ENCODE peak calls at places on chromosomes 4 and X, in four cellular contexts. J is T-helper 1 cell, D is T follicular helper cell, Y is NCI-H446 treated with DMSO at 0.1 percent for 48 hours. G is an unnamed sample.

GRCh38 chr4:144647095-144647959 is 1.4 kb downstream of the HHIP start:
- DNase-seq in Y (no peak), D (no peak), J (no peak), G (no peak)

GRCh38 chr4:1554876-1555265 is 129.2 kb downstream of the FAM53A start:
- DNase-seq in D (no peak), J (no peak), Y (no peak), G (no peak)

GRCh38 chr4:68617003-68617698 is 41.0 kb upstream of the UGT2B17 start:
- DNase-seq in J (no peak), D (no peak), Y (no peak), G (no peak)

GRCh38 chrX:66638591-66639500 is at the start of gene EDA2R:
- DNase-seq in J (no peak), D (no peak), Y (no peak), G (no peak)

GRCh38 chrX:41085883-41086626 is 810 bp downstream of the USP9X start:
- DNase-seq in J (peak), D (peak), Y (no peak), G (peak)

GRCh38 chrX:53831662-53832635 is 145.4 kb upstream of the HUWE1 start:
- DNase-seq in Y (no peak), D (peak), J (peak), G (peak)

GRCh38 chrX:40099046-40099968 is 1.5 kb upstream of the BCOR start:
- DNase-seq in Y (no peak), D (peak), J (peak), G (peak)

GRCh38 chrX:24796204-24796603 is 102.5 kb downstream of the POLA1 start:
- DNase-seq in J (no peak), Y (no peak), D (no peak), G (no peak)

GRCh38 chr4:8547108-8547911 is 32.9 kb upstream of the GPR78 start:
- DNase-seq in J (no peak), Y (no peak), D (no peak), G (no peak)

GRCh38 chrX:153935326-153935851 is 552 bp upstream of the NAA10 start:
- DNase-seq in Y (no peak), J (no peak), D (no peak), G (no peak)

GRCh38 chrX:155757366-155757765 is 123.8 kb upstream of the VAMP7 start:
- DNase-seq in J (no peak), Y (no peak), D (no peak), G (no peak)

GRCh38 chr4:95129036-95129435 is 371.3 kb downstream of the BMPR1B start:
- DNase-seq in Y (no peak), D (no peak), J (no peak), G (no peak)

GRCh38 chrX:46209768-46210167 is 335.5 kb downstream of the ZNF674 start:
- DNase-seq in J (no peak), D (no peak), Y (no peak), G (no peak)

GRCh38 chr4:7354937-7355336 is 79.8 kb downstream of the PSAPL1 start:
- DNase-seq in D (no peak), J (no peak), Y (no peak), G (no peak)

GRCh38 chr4:16196482-16197393 is 29.5 kb downstream of the TAPT1 start:
- DNase-seq in Y (no peak), D (no peak), J (no peak), G (no peak)

GRCh38 chr4:4308800-4309441 is 18.9 kb downstream of the ZBTB49 start:
- DNase-seq in D (no peak), J (no peak), Y (no peak), G (no peak)

GRCh38 chr4:911221-911751 is 20.8 kb downstream of the GAK start:
- DNase-seq in J (no peak), D (no peak), Y (no peak), G (no peak)

GRCh38 chr4:144518181-144518895 is 127.6 kb upstream of the HHIP start:
- DNase-seq in Y (no peak), D (no peak), J (no peak), G (no peak)

GRCh38 chrX:124342174-124342867 is 4.0 kb upstream of the SH2D1A start:
- DNase-seq in Y (no peak), D (no peak), J (no peak), G (no peak)

GRCh38 chr4:110042540-110043517 is 130.1 kb downstream of the EGF start:
- DNase-seq in Y (no peak), D (no peak), J (no peak), G (no peak)

GRCh38 chrX:152895121-152895520 is 2.7 kb upstream of the ZNF185 start:
- DNase-seq in J (no peak), D (no peak), Y (no peak), G (no peak)

GRCh38 chr4:7803992-7804758 is 135.5 kb downstream of the AFAP1 start:
- DNase-seq in D (peak), Y (no peak), J (peak), G (peak)

GRCh38 chr4:186820371-186820990 is 96.8 kb upstream of the FAT1 start:
- DNase-seq in J (no peak), Y (no peak), D (no peak), G (no peak)

GRCh38 chr4:101756181-101756580 is 34.3 kb upstream of the BANK1 start:
- DNase-seq in Y (no peak), D (no peak), J (no peak), G (no peak)

GRCh38 chr4:25865586-25865985 is 2.8 kb upstream of the SEL1L3 start:
- DNase-seq in J (no peak), D (no peak), Y (no peak), G (no peak)

GRCh38 chrX:28787206-28787605 is 200.0 kb downstream of the IL1RAPL1 start:
- DNase-seq in Y (no peak), J (no peak), D (no peak), G (no peak)

GRCh38 chr4:37438880-37439279 is 194.3 kb downstream of the NWD2 start:
- DNase-seq in J (no peak), Y (no peak), D (no peak), G (no peak)

GRCh38 chr4:159248383-159249178 is 145.7 kb downstream of the RAPGEF2 start:
- DNase-seq in D (no peak), Y (peak), J (no peak), G (no peak)

GRCh38 chr4:161564230-161564834 is 599.5 kb downstream of the FSTL5 start:
- DNase-seq in D (no peak), J (no peak), Y (no peak), G (no peak)